ENCODE peak calls at places on chromosomes 6 and 20, in four cellular contexts. One of them, this sample, is unnamed.
A peak's percentile ranks its signal among the peaks of the same experiment; 100 is the strongest.

GRCh38 chr6:170233304-170234205 is 57.3 kb downstream of the DLL1 start:
- DNase-seq in astrocyte of the spinal cord: no peak
- DNase-seq in fibroblast of lung: no peak
- DNase-seq in CD8-positive, alpha-beta T cell: no peak
- DNase-seq in this sample: no peak

GRCh38 chr6:155050311-155050710 is 55.2 kb downstream of the TIAM2 start:
- DNase-seq in astrocyte of the spinal cord: peak; percentile 76
- DNase-seq in fibroblast of lung: peak; percentile 7
- DNase-seq in CD8-positive, alpha-beta T cell: no peak
- DNase-seq in this sample: no peak

GRCh38 chr6:121260651-121261102 is 73.6 kb downstream of the TBC1D32 start:
- DNase-seq in astrocyte of the spinal cord: peak; percentile 56
- DNase-seq in fibroblast of lung: peak; percentile 63
- DNase-seq in CD8-positive, alpha-beta T cell: no peak
- DNase-seq in this sample: no peak

GRCh38 chr6:162344935-162345599 is 382.5 kb downstream of the PRKN start:
- DNase-seq in astrocyte of the spinal cord: peak; percentile 46
- DNase-seq in fibroblast of lung: peak; percentile 74
- DNase-seq in CD8-positive, alpha-beta T cell: no peak
- DNase-seq in this sample: no peak

GRCh38 chr20:37071481-37071911 is 24.3 kb downstream of the RBL1 start:
- DNase-seq in astrocyte of the spinal cord: peak; percentile 39
- DNase-seq in fibroblast of lung: peak; percentile 22
- DNase-seq in CD8-positive, alpha-beta T cell: no peak
- DNase-seq in this sample: no peak

GRCh38 chr20:41011551-41012067 is 17.0 kb upstream of the TOP1 start:
- DNase-seq in astrocyte of the spinal cord: no peak
- DNase-seq in fibroblast of lung: no peak
- DNase-seq in CD8-positive, alpha-beta T cell: no peak
- DNase-seq in this sample: peak; percentile 40

GRCh38 chr6:148530394-148530923 is 187.8 kb downstream of the SASH1 start:
- DNase-seq in astrocyte of the spinal cord: peak; percentile 94
- DNase-seq in fibroblast of lung: peak; percentile 95
- DNase-seq in CD8-positive, alpha-beta T cell: no peak
- DNase-seq in this sample: no peak

GRCh38 chr6:46904117-46904516 is 17.6 kb downstream of the ADGRF5 start:
- DNase-seq in astrocyte of the spinal cord: no peak
- DNase-seq in fibroblast of lung: no peak
- DNase-seq in CD8-positive, alpha-beta T cell: no peak
- DNase-seq in this sample: no peak

GRCh38 chr20:34396408-34396807 is 33.3 kb downstream of the ITCH start:
- DNase-seq in astrocyte of the spinal cord: no peak
- DNase-seq in fibroblast of lung: no peak
- DNase-seq in CD8-positive, alpha-beta T cell: no peak
- DNase-seq in this sample: no peak

GRCh38 chr20:59413326-59413865 is 113.0 kb downstream of the EDN3 start:
- DNase-seq in astrocyte of the spinal cord: no peak
- DNase-seq in fibroblast of lung: no peak
- DNase-seq in CD8-positive, alpha-beta T cell: no peak
- DNase-seq in this sample: no peak

GRCh38 chr20:1718604-1719384 is 61.2 kb upstream of the SIRPG start:
- DNase-seq in astrocyte of the spinal cord: peak; percentile 65
- DNase-seq in fibroblast of lung: peak; percentile 36
- DNase-seq in CD8-positive, alpha-beta T cell: no peak
- DNase-seq in this sample: no peak

DNA sequence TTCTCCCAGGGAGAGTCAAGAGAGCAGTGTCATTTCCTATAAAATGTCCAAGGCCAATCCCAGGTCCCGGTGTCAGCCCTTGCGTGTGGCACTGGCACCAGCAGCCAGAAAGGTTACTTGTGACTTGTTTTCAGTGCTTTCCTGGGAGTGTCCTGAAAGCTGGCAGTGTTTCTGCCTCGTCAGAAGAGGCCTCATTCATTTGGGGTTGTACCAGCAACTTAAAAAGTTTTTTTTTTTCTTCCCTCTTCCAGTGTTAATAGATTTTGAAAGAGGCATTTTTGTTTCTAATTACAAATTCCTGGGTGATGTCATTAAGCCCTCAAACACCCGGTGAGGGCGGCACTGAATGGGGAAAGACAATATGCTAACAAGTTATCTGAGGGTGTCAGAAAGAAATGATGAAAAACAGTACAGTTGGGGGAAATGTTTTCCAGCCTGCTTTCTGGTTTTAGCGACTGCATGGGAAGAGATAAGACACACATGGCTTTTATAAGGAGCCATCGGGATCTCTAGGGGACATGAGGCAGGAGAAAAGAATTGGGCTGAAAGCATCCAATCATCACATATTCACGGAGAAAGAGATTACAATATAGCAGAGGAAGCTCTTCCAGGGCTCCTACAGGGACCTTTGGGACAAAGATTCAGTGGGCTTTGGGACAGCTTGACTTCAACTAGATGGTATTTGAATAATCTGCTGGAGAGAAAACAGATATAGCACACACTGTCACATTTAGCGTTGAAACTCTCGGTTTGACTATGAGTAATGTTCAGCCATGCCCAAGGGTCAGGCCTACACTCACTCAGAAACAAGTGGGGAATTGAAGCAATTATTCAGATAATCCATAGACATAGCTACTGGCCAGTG is 153.0 kb downstream of the BCAS1 start:
- DNase-seq in astrocyte of the spinal cord: no peak
- DNase-seq in fibroblast of lung: peak; percentile 42
- DNase-seq in CD8-positive, alpha-beta T cell: no peak
- DNase-seq in this sample: no peak
- TF ChIP-seq CTCF in astrocyte of the spinal cord: no peak
- TF ChIP-seq CTCF in fibroblast of lung: no peak
- TF ChIP-seq CTCF in CD8-positive, alpha-beta T cell: no peak
- TF ChIP-seq CTCF in this sample: no peak

GRCh38 chr6:6588064-6588923 is at the start of gene LY86:
- DNase-seq in astrocyte of the spinal cord: no peak
- DNase-seq in fibroblast of lung: no peak
- DNase-seq in CD8-positive, alpha-beta T cell: no peak
- DNase-seq in this sample: peak; percentile 56
- TF ChIP-seq CTCF in astrocyte of the spinal cord: no peak
- TF ChIP-seq CTCF in fibroblast of lung: no peak
- TF ChIP-seq CTCF in CD8-positive, alpha-beta T cell: no peak
- TF ChIP-seq CTCF in this sample: no peak

GRCh38 chr6:107730106-107730505 is 94.0 kb downstream of the SCML4 start:
- DNase-seq in astrocyte of the spinal cord: no peak
- DNase-seq in fibroblast of lung: no peak
- DNase-seq in CD8-positive, alpha-beta T cell: peak; percentile 30
- DNase-seq in this sample: no peak

GRCh38 chr6:107730683-107731314 is 93.3 kb downstream of the SCML4 start:
- DNase-seq in astrocyte of the spinal cord: no peak
- DNase-seq in fibroblast of lung: no peak
- DNase-seq in CD8-positive, alpha-beta T cell: no peak
- DNase-seq in this sample: no peak

GRCh38 chr6:107728564-107728897 is 95.6 kb downstream of the SCML4 start:
- DNase-seq in astrocyte of the spinal cord: no peak
- DNase-seq in fibroblast of lung: no peak
- DNase-seq in CD8-positive, alpha-beta T cell: no peak
- DNase-seq in this sample: no peak

GRCh38 chr6:107727096-107727757 is 96.9 kb downstream of the SCML4 start:
- DNase-seq in astrocyte of the spinal cord: no peak
- DNase-seq in fibroblast of lung: no peak
- DNase-seq in CD8-positive, alpha-beta T cell: no peak
- DNase-seq in this sample: no peak

GRCh38 chr6:107729098-107729497 is 95.0 kb downstream of the SCML4 start:
- DNase-seq in astrocyte of the spinal cord: no peak
- DNase-seq in fibroblast of lung: no peak
- DNase-seq in CD8-positive, alpha-beta T cell: no peak
- DNase-seq in this sample: no peak
- TF ChIP-seq CTCF in astrocyte of the spinal cord: peak; percentile 15
- TF ChIP-seq CTCF in fibroblast of lung: no peak
- TF ChIP-seq CTCF in CD8-positive, alpha-beta T cell: no peak
- TF ChIP-seq CTCF in this sample: no peak

GRCh38 chr20:45685896-45686295 is 15.9 kb upstream of the WFDC11 start:
- DNase-seq in astrocyte of the spinal cord: no peak
- DNase-seq in fibroblast of lung: no peak
- DNase-seq in CD8-positive, alpha-beta T cell: no peak
- DNase-seq in this sample: no peak
- TF ChIP-seq CTCF in astrocyte of the spinal cord: peak; percentile 6
- TF ChIP-seq CTCF in fibroblast of lung: no peak
- TF ChIP-seq CTCF in CD8-positive, alpha-beta T cell: no peak
- TF ChIP-seq CTCF in this sample: no peak

DNA sequence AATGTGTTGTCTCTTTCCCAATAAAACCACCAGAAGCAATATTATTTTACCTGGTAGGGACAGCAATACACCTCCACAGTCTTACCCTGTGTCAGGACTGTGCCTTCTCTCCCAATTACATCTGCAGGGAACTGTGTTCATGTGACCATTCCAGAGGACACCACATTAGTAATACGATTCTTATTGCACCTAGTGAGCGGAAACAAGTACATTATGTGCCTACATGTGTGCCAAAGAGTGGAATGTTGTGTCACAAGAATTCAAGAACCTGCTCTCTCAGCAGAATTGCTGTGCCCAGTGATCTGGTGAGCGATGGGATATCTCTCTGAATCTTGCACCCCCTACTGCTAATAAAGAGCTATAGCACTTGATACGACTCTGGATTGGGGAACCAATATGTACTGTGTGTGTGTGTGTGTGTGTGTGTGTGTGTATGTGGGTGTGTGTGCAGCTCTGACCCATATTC is 57.4 kb upstream of the FOXC1 start:
- DNase-seq in astrocyte of the spinal cord: peak; percentile 10
- DNase-seq in fibroblast of lung: peak; percentile 55
- DNase-seq in CD8-positive, alpha-beta T cell: no peak
- DNase-seq in this sample: no peak
- TF ChIP-seq CTCF in astrocyte of the spinal cord: peak; percentile 45
- TF ChIP-seq CTCF in fibroblast of lung: peak; percentile 54
- TF ChIP-seq CTCF in CD8-positive, alpha-beta T cell: no peak
- TF ChIP-seq CTCF in this sample: no peak

GRCh38 chr6:17470209-17470952 is 77.0 kb downstream of the CAP2 start:
- DNase-seq in astrocyte of the spinal cord: no peak
- DNase-seq in fibroblast of lung: peak; percentile 48
- DNase-seq in CD8-positive, alpha-beta T cell: no peak
- DNase-seq in this sample: no peak

GRCh38 chr6:17472653-17473183 is 79.3 kb downstream of the CAP2 start:
- DNase-seq in astrocyte of the spinal cord: no peak
- DNase-seq in fibroblast of lung: no peak
- DNase-seq in CD8-positive, alpha-beta T cell: no peak
- DNase-seq in this sample: no peak

GRCh38 chr6:17469006-17469972 is 75.9 kb downstream of the CAP2 start:
- DNase-seq in astrocyte of the spinal cord: no peak
- DNase-seq in fibroblast of lung: peak; percentile 63
- DNase-seq in CD8-positive, alpha-beta T cell: no peak
- DNase-seq in this sample: no peak

GRCh38 chr6:17473554-17473953 is 80.2 kb downstream of the CAP2 start:
- DNase-seq in astrocyte of the spinal cord: no peak
- DNase-seq in fibroblast of lung: no peak
- DNase-seq in CD8-positive, alpha-beta T cell: no peak
- DNase-seq in this sample: no peak

GRCh38 chr6:17470953-17471335 is 77.5 kb downstream of the CAP2 start:
- DNase-seq in astrocyte of the spinal cord: no peak
- DNase-seq in fibroblast of lung: peak; percentile 97
- DNase-seq in CD8-positive, alpha-beta T cell: no peak
- DNase-seq in this sample: no peak
- TF ChIP-seq CTCF in astrocyte of the spinal cord: no peak
- TF ChIP-seq CTCF in fibroblast of lung: no peak
- TF ChIP-seq CTCF in CD8-positive, alpha-beta T cell: no peak
- TF ChIP-seq CTCF in this sample: no peak

DNA sequence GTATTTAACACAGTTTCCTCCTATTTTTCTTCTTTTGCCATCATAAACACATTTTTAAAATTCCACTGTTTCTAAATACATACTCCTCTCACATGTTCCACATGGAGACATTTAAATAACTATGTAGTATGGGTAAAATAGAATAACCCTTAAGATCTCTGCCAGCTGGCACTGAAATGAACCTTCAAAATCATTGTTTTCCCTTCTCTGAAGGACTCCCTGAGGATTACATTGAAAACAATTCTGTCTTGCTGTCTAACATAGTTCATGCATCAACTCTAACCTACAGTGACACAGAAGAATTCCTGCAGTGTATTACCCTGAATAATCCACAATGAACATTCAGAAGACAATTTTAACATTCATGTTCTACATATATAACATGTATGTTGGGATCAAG is 1361.8 kb upstream of the CITED2 start:
- DNase-seq in astrocyte of the spinal cord: peak; percentile 54
- DNase-seq in fibroblast of lung: no peak
- DNase-seq in CD8-positive, alpha-beta T cell: no peak
- DNase-seq in this sample: no peak
- TF ChIP-seq CTCF in astrocyte of the spinal cord: no peak
- TF ChIP-seq CTCF in fibroblast of lung: no peak
- TF ChIP-seq CTCF in CD8-positive, alpha-beta T cell: no peak
- TF ChIP-seq CTCF in this sample: no peak

This sample was measured in activated B cell treated with CpG ODN at 0.5 μM for 24 hours.